ENCODE peak calls at places on chromosome 16, in nine cellular contexts. One of them, this sample, is unnamed.
A peak's percentile ranks its signal among the peaks of the same experiment; 100 is the strongest.

GRCh38 chr16:28491080-28491969 is 549 bp downstream of the CLN3 start:
- DNase-seq in AG10803: peak; percentile 9
- DNase-seq in RWPE1: peak; percentile 48
- DNase-seq in psoas muscle: peak; percentile 70
- DNase-seq in PC-9: peak; percentile 72
- DNase-seq in bronchial epithelial cell: peak; percentile 31
- DNase-seq in cardiac muscle cell: peak; percentile 12
- DNase-seq in A549: peak; percentile 43
- DNase-seq in CD8-positive, alpha-beta T cell: no peak
- DNase-seq in this sample: peak; percentile 4

GRCh38 chr16:56767018-56767417 is 37.1 kb downstream of the NUP93 start:
- DNase-seq in cardiac muscle cell: no peak
- DNase-seq in psoas muscle: no peak
- DNase-seq in CD8-positive, alpha-beta T cell: no peak
- DNase-seq in PC-9: no peak
- DNase-seq in bronchial epithelial cell: no peak
- DNase-seq in A549: no peak
- DNase-seq in RWPE1: no peak
- DNase-seq in AG10803: no peak
- DNase-seq in this sample: no peak

GRCh38 chr16:17304814-17305169 is 166.0 kb downstream of the XYLT1 start:
- DNase-seq in cardiac muscle cell: no peak
- DNase-seq in A549: no peak
- DNase-seq in CD8-positive, alpha-beta T cell: no peak
- DNase-seq in AG10803: peak; percentile 62
- DNase-seq in PC-9: no peak
- DNase-seq in RWPE1: no peak
- DNase-seq in bronchial epithelial cell: no peak
- DNase-seq in psoas muscle: no peak
- DNase-seq in this sample: no peak

GRCh38 chr16:30183236-30183960 is at the start of gene CORO1A:
- DNase-seq in PC-9: peak; percentile 91
- DNase-seq in A549: peak; percentile 67
- DNase-seq in psoas muscle: peak; percentile 90
- DNase-seq in AG10803: peak; percentile 64
- DNase-seq in bronchial epithelial cell: peak; percentile 67
- DNase-seq in RWPE1: peak; percentile 66
- DNase-seq in cardiac muscle cell: peak; percentile 78
- DNase-seq in CD8-positive, alpha-beta T cell: peak; percentile 84
- DNase-seq in this sample: peak; percentile 52

GRCh38 chr16:29743827-29744531 is 1.8 kb downstream of the C16orf54 start:
- DNase-seq in CD8-positive, alpha-beta T cell: peak; percentile 57
- DNase-seq in bronchial epithelial cell: no peak
- DNase-seq in A549: no peak
- DNase-seq in cardiac muscle cell: no peak
- DNase-seq in RWPE1: no peak
- DNase-seq in PC-9: no peak
- DNase-seq in psoas muscle: no peak
- DNase-seq in AG10803: no peak
- DNase-seq in this sample: no peak

GRCh38 chr16:6684076-6684673 is 648.5 kb upstream of the RBFOX1 start:
- DNase-seq in RWPE1: peak; percentile 8
- DNase-seq in A549: peak; percentile 3
- DNase-seq in psoas muscle: no peak
- DNase-seq in cardiac muscle cell: no peak
- DNase-seq in CD8-positive, alpha-beta T cell: no peak
- DNase-seq in bronchial epithelial cell: peak; percentile 18
- DNase-seq in PC-9: peak; percentile 26
- DNase-seq in AG10803: no peak
- DNase-seq in this sample: no peak

GRCh38 chr16:70438983-70439862 is at the start of gene ST3GAL2:
- DNase-seq in psoas muscle: peak; percentile 98
- DNase-seq in cardiac muscle cell: peak; percentile 97
- DNase-seq in RWPE1: peak; percentile 95
- DNase-seq in PC-9: peak; percentile 86
- DNase-seq in bronchial epithelial cell: peak; percentile 61
- DNase-seq in A549: peak; percentile 93
- DNase-seq in CD8-positive, alpha-beta T cell: peak; percentile 92
- DNase-seq in AG10803: peak; percentile 92
- DNase-seq in this sample: peak; percentile 81

GRCh38 chr16:87064731-87065720 is 252.2 kb downstream of the C16orf95 start:
- DNase-seq in PC-9: no peak
- DNase-seq in A549: no peak
- DNase-seq in RWPE1: no peak
- DNase-seq in AG10803: no peak
- DNase-seq in CD8-positive, alpha-beta T cell: no peak
- DNase-seq in psoas muscle: no peak
- DNase-seq in cardiac muscle cell: no peak
- DNase-seq in bronchial epithelial cell: no peak
- DNase-seq in this sample: no peak

GRCh38 chr16:23561586-23561985 is 4.1 kb downstream of the UBFD1 start:
- DNase-seq in psoas muscle: no peak
- DNase-seq in AG10803: no peak
- DNase-seq in PC-9: no peak
- DNase-seq in cardiac muscle cell: no peak
- DNase-seq in bronchial epithelial cell: no peak
- DNase-seq in RWPE1: no peak
- DNase-seq in A549: no peak
- DNase-seq in CD8-positive, alpha-beta T cell: no peak
- DNase-seq in this sample: no peak

GRCh38 chr16:86635181-86635580 is 56.8 kb downstream of the FOXL1 start:
- DNase-seq in A549: no peak
- DNase-seq in psoas muscle: no peak
- DNase-seq in AG10803: peak; percentile 27
- DNase-seq in bronchial epithelial cell: no peak
- DNase-seq in RWPE1: no peak
- DNase-seq in PC-9: no peak
- DNase-seq in cardiac muscle cell: peak; percentile 74
- DNase-seq in CD8-positive, alpha-beta T cell: no peak
- DNase-seq in this sample: no peak

GRCh38 chr16:58307583-58308312 is 12.9 kb upstream of the PRSS54 start:
- DNase-seq in PC-9: no peak
- DNase-seq in CD8-positive, alpha-beta T cell: no peak
- DNase-seq in RWPE1: no peak
- DNase-seq in bronchial epithelial cell: no peak
- DNase-seq in A549: no peak
- DNase-seq in cardiac muscle cell: no peak
- DNase-seq in AG10803: no peak
- DNase-seq in psoas muscle: no peak
- DNase-seq in this sample: no peak

GRCh38 chr16:58301052-58301451 is 6.2 kb upstream of the PRSS54 start:
- DNase-seq in cardiac muscle cell: no peak
- DNase-seq in psoas muscle: no peak
- DNase-seq in PC-9: no peak
- DNase-seq in bronchial epithelial cell: no peak
- DNase-seq in RWPE1: no peak
- DNase-seq in AG10803: no peak
- DNase-seq in CD8-positive, alpha-beta T cell: no peak
- DNase-seq in A549: no peak
- DNase-seq in this sample: no peak

DNA sequence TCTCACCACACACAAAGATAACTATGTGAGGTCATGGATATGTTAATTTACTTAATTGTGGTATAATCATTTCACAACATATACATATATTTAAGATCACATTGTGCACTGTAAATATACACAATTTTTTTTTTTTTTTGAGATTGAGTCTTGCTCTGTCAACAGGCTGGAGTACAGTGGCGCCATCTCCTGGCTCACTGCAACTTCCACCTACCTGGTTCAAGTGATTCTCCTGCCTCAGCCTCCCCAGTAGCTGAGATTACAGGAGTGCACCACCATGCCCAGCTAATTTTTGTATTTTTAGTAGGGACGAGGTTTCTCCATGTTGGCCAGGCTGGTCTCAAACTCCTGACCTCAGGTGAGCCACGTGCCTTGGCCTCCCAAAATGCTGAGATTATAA is 11.5 kb upstream of the PRSS54 start:
- DNase-seq in A549: no peak
- DNase-seq in cardiac muscle cell: peak; percentile 56
- DNase-seq in PC-9: peak; percentile 28
- DNase-seq in AG10803: peak; percentile 19
- DNase-seq in RWPE1: no peak
- DNase-seq in bronchial epithelial cell: peak; percentile 64
- DNase-seq in CD8-positive, alpha-beta T cell: peak; percentile 47
- DNase-seq in psoas muscle: no peak
- DNase-seq in this sample: peak; percentile 11
- TF ChIP-seq CTCF in A549: peak; percentile 37
- TF ChIP-seq CTCF in cardiac muscle cell: peak; percentile 57
- TF ChIP-seq CTCF in PC-9: peak; percentile 62
- TF ChIP-seq CTCF in AG10803: peak; percentile 47
- TF ChIP-seq CTCF in RWPE1: peak; percentile 49
- TF ChIP-seq CTCF in bronchial epithelial cell: peak; percentile 62
- TF ChIP-seq CTCF in CD8-positive, alpha-beta T cell: peak; percentile 56
- TF ChIP-seq CTCF in psoas muscle: peak; percentile 8
- TF ChIP-seq CTCF in this sample: peak; percentile 79

DNA sequence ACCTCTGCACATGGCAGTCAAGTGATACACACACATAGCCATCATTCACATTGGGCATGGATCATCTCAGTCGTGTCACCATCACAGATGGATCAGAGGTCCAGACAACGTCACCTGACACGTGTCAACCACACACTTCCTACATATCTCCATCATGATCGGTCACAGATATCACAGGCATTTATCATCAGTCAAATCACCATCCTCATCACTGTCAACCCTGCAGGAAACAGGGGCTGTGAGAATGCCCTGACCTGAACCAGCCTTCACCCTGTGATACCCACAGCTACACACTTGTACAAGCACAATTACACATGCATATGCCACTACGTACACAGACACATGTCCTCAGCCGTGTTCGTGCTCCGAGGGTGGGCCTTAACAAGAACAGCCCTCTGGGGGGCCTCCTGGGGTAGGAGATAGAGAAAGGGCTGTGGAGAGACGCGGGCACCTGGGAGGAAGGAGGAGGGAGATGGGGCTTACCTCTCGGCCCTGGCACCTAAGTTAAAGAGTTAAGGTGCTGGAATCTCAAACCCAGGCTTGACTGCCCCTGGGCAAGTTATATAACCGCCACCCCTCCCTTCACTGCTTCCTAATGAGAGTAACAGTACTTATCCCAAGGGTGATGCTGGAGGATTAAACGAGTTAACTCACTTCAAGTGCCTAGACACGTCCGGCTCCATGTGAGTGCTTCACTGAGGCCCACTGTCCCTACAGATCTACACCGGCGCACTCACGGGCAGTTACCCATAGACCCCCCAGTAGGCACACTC is 1.1 kb downstream of the SLC12A4 start:
- DNase-seq in AG10803: peak; percentile 34
- DNase-seq in CD8-positive, alpha-beta T cell: peak; percentile 34
- DNase-seq in cardiac muscle cell: no peak
- DNase-seq in bronchial epithelial cell: peak; percentile 45
- DNase-seq in A549: no peak
- DNase-seq in PC-9: no peak
- DNase-seq in RWPE1: no peak
- DNase-seq in psoas muscle: no peak
- DNase-seq in this sample: peak; percentile 45
- TF ChIP-seq CTCF in AG10803: no peak
- TF ChIP-seq CTCF in CD8-positive, alpha-beta T cell: no peak
- TF ChIP-seq CTCF in cardiac muscle cell: no peak
- TF ChIP-seq CTCF in bronchial epithelial cell: no peak
- TF ChIP-seq CTCF in A549: no peak
- TF ChIP-seq CTCF in PC-9: no peak
- TF ChIP-seq CTCF in RWPE1: no peak
- TF ChIP-seq CTCF in psoas muscle: no peak
- TF ChIP-seq CTCF in this sample: no peak

GRCh38 chr16:25012525-25012991 is 2.6 kb downstream of the ARHGAP17 start:
- DNase-seq in AG10803: peak; percentile 96
- DNase-seq in A549: no peak
- DNase-seq in RWPE1: peak; percentile 77
- DNase-seq in bronchial epithelial cell: peak; percentile 45
- DNase-seq in psoas muscle: no peak
- DNase-seq in cardiac muscle cell: peak; percentile 52
- DNase-seq in CD8-positive, alpha-beta T cell: no peak
- DNase-seq in PC-9: no peak
- DNase-seq in this sample: peak; percentile 90

GRCh38 chr16:25013049-25013448 is 2.1 kb downstream of the ARHGAP17 start:
- DNase-seq in AG10803: no peak
- DNase-seq in cardiac muscle cell: no peak
- DNase-seq in RWPE1: no peak
- DNase-seq in CD8-positive, alpha-beta T cell: no peak
- DNase-seq in PC-9: no peak
- DNase-seq in A549: no peak
- DNase-seq in bronchial epithelial cell: no peak
- DNase-seq in psoas muscle: no peak
- DNase-seq in this sample: no peak

GRCh38 chr16:25011891-25012499 is 3.2 kb downstream of the ARHGAP17 start:
- DNase-seq in bronchial epithelial cell: no peak
- DNase-seq in cardiac muscle cell: no peak
- DNase-seq in CD8-positive, alpha-beta T cell: no peak
- DNase-seq in psoas muscle: no peak
- DNase-seq in RWPE1: no peak
- DNase-seq in A549: no peak
- DNase-seq in PC-9: no peak
- DNase-seq in AG10803: no peak
- DNase-seq in this sample: no peak

GRCh38 chr16:25013751-25014499 is 1.2 kb downstream of the ARHGAP17 start:
- DNase-seq in bronchial epithelial cell: no peak
- DNase-seq in PC-9: no peak
- DNase-seq in RWPE1: no peak
- DNase-seq in psoas muscle: no peak
- DNase-seq in A549: no peak
- DNase-seq in cardiac muscle cell: no peak
- DNase-seq in AG10803: no peak
- DNase-seq in CD8-positive, alpha-beta T cell: no peak
- DNase-seq in this sample: no peak

DNA sequence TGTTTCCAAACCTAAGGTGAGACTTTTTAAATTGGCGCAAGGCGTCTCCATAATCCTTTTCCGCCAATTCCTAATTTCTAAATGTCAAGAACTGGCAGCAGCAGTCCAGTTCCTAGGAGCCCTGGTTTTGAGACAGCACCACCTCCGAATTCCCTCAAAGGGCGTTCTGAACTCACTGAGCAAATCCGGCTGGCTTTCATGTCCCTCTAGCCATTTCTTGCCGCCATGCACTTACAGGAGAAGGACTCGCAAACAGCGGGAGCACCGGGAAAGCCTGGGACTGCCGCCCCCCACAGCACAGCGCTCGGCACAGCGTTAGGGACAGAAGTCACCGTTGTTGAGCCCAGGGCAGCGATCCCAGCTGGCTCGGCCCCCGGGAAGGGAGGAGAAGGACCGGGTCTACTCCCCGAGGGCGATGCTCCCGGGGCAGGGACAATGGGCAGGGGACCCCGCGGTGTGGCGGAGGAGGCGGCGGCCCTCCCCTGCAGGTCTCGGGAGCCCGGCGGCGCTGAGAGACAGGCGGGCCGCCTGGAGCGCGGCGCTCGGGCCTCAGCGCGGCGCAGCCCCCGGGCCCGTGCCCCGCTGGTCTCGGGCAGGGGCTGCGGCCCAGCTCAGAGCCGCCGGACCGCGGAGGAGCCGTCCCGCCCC is 545 bp downstream of the ARHGAP17 start:
- DNase-seq in A549: peak; percentile 28
- DNase-seq in bronchial epithelial cell: peak; percentile 37
- DNase-seq in psoas muscle: peak; percentile 71
- DNase-seq in CD8-positive, alpha-beta T cell: peak; percentile 19
- DNase-seq in cardiac muscle cell: peak; percentile 52
- DNase-seq in PC-9: peak; percentile 33
- DNase-seq in RWPE1: peak; percentile 27
- DNase-seq in AG10803: peak; percentile 59
- DNase-seq in this sample: peak; percentile 32
- TF ChIP-seq CTCF in A549: no peak
- TF ChIP-seq CTCF in bronchial epithelial cell: no peak
- TF ChIP-seq CTCF in psoas muscle: no peak
- TF ChIP-seq CTCF in CD8-positive, alpha-beta T cell: no peak
- TF ChIP-seq CTCF in cardiac muscle cell: no peak
- TF ChIP-seq CTCF in PC-9: no peak
- TF ChIP-seq CTCF in RWPE1: no peak
- TF ChIP-seq CTCF in AG10803: no peak
- TF ChIP-seq CTCF in this sample: no peak

GRCh38 chr16:14308357-14308723 is 237.2 kb downstream of the MRTFB start:
- DNase-seq in psoas muscle: no peak
- DNase-seq in A549: no peak
- DNase-seq in PC-9: no peak
- DNase-seq in AG10803: no peak
- DNase-seq in RWPE1: no peak
- DNase-seq in bronchial epithelial cell: no peak
- DNase-seq in CD8-positive, alpha-beta T cell: no peak
- DNase-seq in cardiac muscle cell: no peak
- DNase-seq in this sample: no peak
- TF ChIP-seq CTCF in psoas muscle: peak; percentile 4
- TF ChIP-seq CTCF in A549: no peak
- TF ChIP-seq CTCF in PC-9: no peak
- TF ChIP-seq CTCF in AG10803: no peak
- TF ChIP-seq CTCF in RWPE1: no peak
- TF ChIP-seq CTCF in bronchial epithelial cell: no peak
- TF ChIP-seq CTCF in CD8-positive, alpha-beta T cell: no peak
- TF ChIP-seq CTCF in cardiac muscle cell: no peak
- TF ChIP-seq CTCF in this sample: peak; percentile 16